ENCODE peak calls at places on chromosomes 16 and 17, in ten cellular contexts. N, O, L, V, X, K, Z, H, Q and J are unnamed samples.

GRCh38 chr16:57743886-57744645 is 8.5 kb downstream of the KATNB1 start:
- DNase-seq in N (no peak), O (no peak), L (no peak), V (no peak), X (no peak), K (no peak), Z (no peak), H (no peak), Q (no peak), J (no peak)

GRCh38 chr17:70552230-70552981 is 383.1 kb downstream of the KCNJ2 start:
- DNase-seq in N (peak), O (no peak), L (peak), V (peak), X (peak), K (no peak), Z (peak), H (peak), Q (no peak), J (peak)

GRCh38 chr17:73478768-73479424 is 165.3 kb downstream of the SDK2 start:
- DNase-seq in N (no peak), O (no peak), L (no peak), V (no peak), X (no peak), K (no peak), Z (no peak), H (no peak), Q (no peak), J (no peak)

GRCh38 chr17:77744268-77744988 is 214.1 kb upstream of the TNRC6C start:
- DNase-seq in N (no peak), O (no peak), L (no peak), V (no peak), X (peak), K (no peak), Z (no peak), H (peak), Q (peak), J (no peak)

GRCh38 chr16:48128769-48129168 is 27.0 kb downstream of the ABCC12 start:
- DNase-seq in N (no peak), O (no peak), L (no peak), V (no peak), X (no peak), K (no peak), Z (no peak), H (no peak), Q (no peak), J (no peak)

GRCh38 chr17:80773243-80773991 is 218.2 kb upstream of the CHMP6 start:
- DNase-seq in N (no peak), O (no peak), L (peak), V (no peak), X (no peak), K (no peak), Z (no peak), H (no peak), Q (peak), J (peak)

GRCh38 chr17:58331815-58332719 is 3.5 kb upstream of the TSPOAP1 start:
- DNase-seq in N (peak), O (peak), L (no peak), V (peak), X (no peak), K (no peak), Z (no peak), H (peak), Q (peak), J (no peak)

GRCh38 chr16:89545831-89546574 is 14.5 kb upstream of the RPL13 start:
- DNase-seq in N (no peak), O (no peak), L (no peak), V (no peak), X (no peak), K (no peak), Z (no peak), H (no peak), Q (no peak), J (no peak)

GRCh38 chr17:44203731-44204452 is 4.2 kb upstream of the ATXN7L3 start:
- DNase-seq in N (peak), O (peak), L (peak), V (peak), X (peak), K (no peak), Z (peak), H (peak), Q (no peak), J (peak)

GRCh38 chr17:61455754-61456681 is 3.8 kb downstream of the TBX4 start:
- DNase-seq in N (no peak), O (no peak), L (no peak), V (no peak), X (no peak), K (no peak), Z (no peak), H (no peak), Q (no peak), J (no peak)

GRCh38 chr16:69501956-69502457 is 63.8 kb upstream of the NFAT5 start:
- DNase-seq in N (peak), O (no peak), L (no peak), V (peak), X (no peak), K (no peak), Z (no peak), H (no peak), Q (no peak), J (peak)

GRCh38 chr16:87348616-87349157 is 31.5 kb upstream of the C16orf95 start:
- DNase-seq in N (no peak), O (no peak), L (no peak), V (no peak), X (no peak), K (no peak), Z (no peak), H (no peak), Q (no peak), J (no peak)

DNA sequence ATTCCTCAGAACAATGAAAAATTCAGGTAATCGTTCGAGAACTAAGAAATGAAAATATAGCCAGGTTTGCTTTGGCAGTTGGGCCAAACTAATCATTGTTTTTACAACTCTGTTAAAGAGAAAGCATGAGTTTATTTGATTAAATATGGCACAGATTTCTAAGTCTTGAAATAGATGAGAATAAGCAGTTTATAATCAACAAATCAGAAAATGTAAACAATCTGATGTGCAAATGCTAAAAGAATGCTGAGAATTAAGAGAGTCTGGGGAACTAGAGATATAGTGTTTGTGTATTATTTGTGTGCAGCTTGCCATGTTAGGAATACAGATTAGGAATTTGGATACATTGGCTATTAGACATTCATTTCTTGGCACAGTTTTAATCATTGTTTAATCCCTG is 212.5 kb downstream of the TANC2 start:
- DNase-seq in N (no peak), O (no peak), L (peak), V (no peak), X (no peak), K (peak), Z (no peak), H (no peak), Q (no peak), J (peak)
- H3K4me3 ChIP-seq in N (no peak), O (no peak), L (peak), V (no peak), X (no peak), K (no peak), Z (no peak), H (no peak), Q (no peak), J (no peak)

GRCh38 chr16:13186813-13187212 is 285.4 kb downstream of the SHISA9 start:
- DNase-seq in N (peak), O (no peak), L (no peak), V (no peak), X (peak), K (no peak), Z (no peak), H (no peak), Q (no peak), J (no peak)
- TF ChIP-seq CTCF in N (no peak), O (no peak), L (no peak), V (no peak), X (no peak), K (no peak), Z (no peak), H (no peak), Q (no peak), J (no peak)

DNA sequence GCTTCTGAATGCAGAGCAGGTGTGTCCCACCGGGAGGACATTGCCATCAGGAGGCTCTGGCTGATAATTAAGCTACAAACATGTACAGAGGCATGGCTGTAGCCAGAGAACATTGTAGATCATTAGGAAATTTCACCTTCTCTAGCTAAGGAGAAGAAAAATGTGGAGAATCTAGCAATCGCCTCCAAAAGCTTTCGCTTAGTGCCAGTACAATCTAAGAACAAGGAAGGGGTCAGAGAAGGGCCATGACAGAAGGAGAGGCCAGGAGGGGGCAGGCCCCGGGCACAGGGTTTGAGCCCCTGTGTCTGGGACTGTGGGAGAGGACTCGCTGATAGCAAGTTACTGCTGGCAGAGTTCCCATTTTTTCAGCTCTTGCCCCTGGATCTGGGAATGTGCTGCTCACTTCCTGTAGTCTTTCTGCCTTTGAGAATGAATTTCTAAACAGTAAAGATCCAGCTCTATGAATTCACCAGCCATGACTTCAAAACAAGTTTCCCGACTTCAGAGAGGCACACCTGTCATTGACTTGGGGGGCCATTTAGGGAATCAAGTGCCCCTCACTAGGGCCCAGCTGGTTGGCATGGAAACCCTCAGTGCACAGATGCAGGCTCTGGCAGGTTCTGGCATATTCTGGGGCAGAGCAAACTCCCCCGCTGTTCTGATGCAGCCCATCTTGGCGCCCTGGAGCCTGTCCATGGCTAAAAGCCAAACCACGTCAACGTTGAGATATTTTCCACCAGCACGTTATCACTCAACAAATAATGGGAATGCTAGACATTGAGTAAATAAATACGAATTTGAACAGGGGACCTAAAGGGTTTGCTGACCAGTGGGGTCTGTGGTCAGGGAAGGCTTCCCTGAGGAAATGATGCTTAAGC is 59.5 kb upstream of the CACNG4 start:
- DNase-seq in N (no peak), O (no peak), L (peak), V (no peak), X (peak), K (no peak), Z (peak), H (no peak), Q (no peak), J (peak)
- H3K4me3 ChIP-seq in N (no peak), O (no peak), L (no peak), V (no peak), X (no peak), K (no peak), Z (no peak), H (no peak), Q (no peak), J (no peak)

GRCh38 chr16:81746566-81746965 is 32.5 kb upstream of the PLCG2 start:
- DNase-seq in N (no peak), O (no peak), L (no peak), V (no peak), X (no peak), K (no peak), Z (no peak), H (no peak), Q (no peak), J (no peak)

GRCh38 chr16:81744911-81745310 is 34.2 kb upstream of the PLCG2 start:
- DNase-seq in N (no peak), O (no peak), L (no peak), V (no peak), X (no peak), K (no peak), Z (no peak), H (no peak), Q (no peak), J (no peak)

GRCh38 chr16:81745704-81746558 is 33.2 kb upstream of the PLCG2 start:
- DNase-seq in N (peak), O (peak), L (peak), V (peak), X (peak), K (no peak), Z (peak), H (peak), Q (peak), J (peak)

GRCh38 chr16:81752225-81752875 is 26.7 kb upstream of the PLCG2 start:
- DNase-seq in N (peak), O (peak), L (no peak), V (peak), X (no peak), K (no peak), Z (no peak), H (no peak), Q (peak), J (no peak)

GRCh38 chr16:81748476-81749198 is 30.5 kb upstream of the PLCG2 start:
- DNase-seq in N (peak), O (no peak), L (no peak), V (no peak), X (no peak), K (no peak), Z (no peak), H (no peak), Q (no peak), J (no peak)
- TF ChIP-seq CTCF in N (no peak), O (peak), L (no peak), V (peak), X (no peak), K (no peak), Z (no peak), H (no peak), Q (no peak), J (no peak)

GRCh38 chr16:30457743-30458560 is 12.3 kb upstream of the SEPHS2 start:
- DNase-seq in N (peak), O (no peak), L (no peak), V (no peak), X (no peak), K (no peak), Z (no peak), H (no peak), Q (no peak), J (no peak)
- H3K4me3 ChIP-seq in N (peak), O (no peak), L (no peak), V (no peak), X (no peak), K (no peak), Z (no peak), H (no peak), Q (no peak), J (no peak)

GRCh38 chr17:38674749-38675615 is at the start of gene EPOP:
- DNase-seq in N (peak), O (no peak), L (peak), V (peak), X (peak), K (peak), Z (peak), H (peak), Q (peak), J (peak)

GRCh38 chr17:38673714-38674012 is 1.1 kb downstream of the EPOP start:
- DNase-seq in N (peak), O (no peak), L (no peak), V (peak), X (no peak), K (no peak), Z (no peak), H (no peak), Q (peak), J (no peak)

GRCh38 chr17:38672788-38673713 is 1.7 kb downstream of the EPOP start:
- DNase-seq in N (no peak), O (no peak), L (no peak), V (no peak), X (no peak), K (no peak), Z (no peak), H (no peak), Q (no peak), J (no peak)

GRCh38 chr17:38674013-38674748 is 576 bp downstream of the EPOP start:
- DNase-seq in N (peak), O (no peak), L (no peak), V (peak), X (no peak), K (no peak), Z (no peak), H (no peak), Q (peak), J (no peak)

GRCh38 chr17:38676706-38677504 is 2.1 kb upstream of the EPOP start:
- DNase-seq in N (peak), O (no peak), L (peak), V (peak), X (peak), K (peak), Z (peak), H (peak), Q (peak), J (peak)
- TF ChIP-seq CTCF in N (peak), O (peak), L (peak), V (peak), X (peak), K (peak), Z (peak), H (peak), Q (peak), J (peak)

GRCh38 chr17:1999557-2000251 is 25.4 kb downstream of the RTN4RL1 start:
- DNase-seq in N (no peak), O (no peak), L (peak), V (peak), X (no peak), K (no peak), Z (no peak), H (no peak), Q (peak), J (peak)
- H3K4me3 ChIP-seq in N (no peak), O (no peak), L (no peak), V (no peak), X (no peak), K (no peak), Z (no peak), H (no peak), Q (peak), J (no peak)

GRCh38 chr17:82863941-82864720 is 24.3 kb upstream of the ZNF750 start:
- DNase-seq in N (peak), O (peak), L (peak), V (peak), X (peak), K (peak), Z (peak), H (no peak), Q (no peak), J (peak)
- TF ChIP-seq CTCF in N (no peak), O (peak), L (no peak), V (no peak), X (no peak), K (no peak), Z (no peak), H (no peak), Q (no peak), J (no peak)

GRCh38 chr17:35132099-35132498 is 10.0 kb downstream of the NLE1 start:
- DNase-seq in N (no peak), O (no peak), L (no peak), V (no peak), X (no peak), K (no peak), Z (no peak), H (no peak), Q (no peak), J (no peak)

GRCh38 chr17:35130392-35130791 is 9.0 kb downstream of the FNDC8 start:
- DNase-seq in N (no peak), O (no peak), L (no peak), V (no peak), X (no peak), K (no peak), Z (no peak), H (no peak), Q (no peak), J (no peak)

GRCh38 chr17:35129154-35129972 is 7.9 kb downstream of the FNDC8 start:
- DNase-seq in N (no peak), O (no peak), L (peak), V (no peak), X (peak), K (no peak), Z (no peak), H (no peak), Q (no peak), J (peak)

GRCh38 chr17:35127751-35128514 is 6.5 kb downstream of the FNDC8 start:
- DNase-seq in N (no peak), O (no peak), L (peak), V (no peak), X (peak), K (peak), Z (no peak), H (no peak), Q (peak), J (peak)

GRCh38 chr17:35129973-35130351 is 8.5 kb downstream of the FNDC8 start:
- DNase-seq in N (no peak), O (no peak), L (peak), V (no peak), X (no peak), K (no peak), Z (no peak), H (no peak), Q (no peak), J (no peak)
- H3K4me3 ChIP-seq in N (no peak), O (no peak), L (no peak), V (no peak), X (no peak), K (no peak), Z (no peak), H (no peak), Q (no peak), J (no peak)

GRCh38 chr17:67461228-67461780 is 84.2 kb downstream of the PITPNC1 start:
- DNase-seq in N (no peak), O (no peak), L (no peak), V (no peak), X (no peak), K (no peak), Z (no peak), H (no peak), Q (no peak), J (no peak)

GRCh38 chr17:67461876-67462275 is 84.8 kb downstream of the PITPNC1 start:
- DNase-seq in N (no peak), O (no peak), L (no peak), V (no peak), X (no peak), K (no peak), Z (no peak), H (no peak), Q (no peak), J (no peak)

GRCh38 chr17:67456889-67457288 is 79.8 kb downstream of the PITPNC1 start:
- DNase-seq in N (no peak), O (no peak), L (no peak), V (no peak), X (no peak), K (no peak), Z (no peak), H (no peak), Q (no peak), J (no peak)

GRCh38 chr17:67458203-67458602 is 81.1 kb downstream of the PITPNC1 start:
- DNase-seq in N (no peak), O (no peak), L (no peak), V (no peak), X (no peak), K (no peak), Z (no peak), H (no peak), Q (no peak), J (no peak)

DNA sequence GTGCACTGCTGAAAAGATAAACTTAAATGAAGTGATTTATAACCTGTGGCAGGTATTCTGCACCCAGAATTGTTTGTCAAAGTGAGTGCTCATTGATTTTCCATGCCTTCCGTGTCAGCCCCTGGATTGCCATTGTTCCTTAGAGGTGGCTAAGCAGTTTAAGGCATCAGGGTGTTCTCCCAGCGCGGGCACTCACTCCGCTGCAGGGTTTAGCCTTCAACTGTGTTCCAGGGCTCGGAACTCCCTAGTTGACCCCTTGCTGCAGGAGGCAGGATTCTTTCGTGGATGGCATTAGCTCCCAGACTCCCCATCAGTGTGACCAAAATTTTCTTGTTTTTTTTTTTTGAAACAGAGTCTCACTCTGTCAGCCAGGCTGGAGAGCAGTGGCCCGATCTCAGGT is 83.0 kb downstream of the PITPNC1 start:
- DNase-seq in N (no peak), O (no peak), L (no peak), V (no peak), X (no peak), K (no peak), Z (no peak), H (no peak), Q (no peak), J (no peak)
- TF ChIP-seq CTCF in N (no peak), O (no peak), L (no peak), V (no peak), X (no peak), K (no peak), Z (no peak), H (no peak), Q (no peak), J (no peak)